ENCODE peak calls at places on chromosomes 3 and 15, in four cellular contexts. H, K, G and Y are unnamed samples.

GRCh38 chr3:191397771-191398170 is 63.2 kb upstream of the PYDC2 start:
- DNase-seq in G (no peak), H (peak; percentile 68), K (no peak), Y (peak; percentile 12)

GRCh38 chr15:84863480-84864428 is 20.7 kb upstream of the SLC28A1 start:
- DNase-seq in G (no peak), H (no peak), K (no peak), Y (no peak)

GRCh38 chr15:39248204-39248603 is 332.7 kb upstream of the THBS1 start:
- DNase-seq in H (peak; percentile 51), G (no peak), K (no peak), Y (no peak)

GRCh38 chr3:184914628-184915027 is 102.7 kb downstream of the VPS8 start:
- DNase-seq in K (no peak), G (no peak), H (peak; percentile 47), Y (peak; percentile 1)

GRCh38 chr15:66078929-66079275 is 174.6 kb downstream of the MEGF11 start:
- DNase-seq in K (no peak), G (no peak), H (no peak), Y (no peak)

GRCh38 chr3:34955684-34956083 is 683.6 kb upstream of the ARPP21 start:
- DNase-seq in K (no peak), H (no peak), G (no peak), Y (no peak)

GRCh38 chr3:145518639-145519038 is 642.3 kb downstream of the PLOD2 start:
- DNase-seq in G (no peak), K (no peak), H (no peak), Y (no peak)

GRCh38 chr3:130459944-130460343 is 57.0 kb upstream of the COL6A6 start:
- DNase-seq in G (no peak), K (no peak), H (no peak), Y (no peak)

GRCh38 chr3:46372492-46373359 is 2.0 kb downstream of the CCR5 start:
- DNase-seq in H (peak; percentile 9), K (no peak), G (no peak), Y (no peak)

GRCh38 chr3:114451051-114451451 is 157.2 kb downstream of the TIGIT start:
- DNase-seq in K (no peak), H (no peak), G (no peak), Y (no peak)

GRCh38 chr15:48624700-48625099 is 20.8 kb downstream of the FBN1 start:
- DNase-seq in H (no peak), K (no peak), G (no peak), Y (no peak)

GRCh38 chr3:23183731-23184130 is 19.4 kb upstream of the UBE2E2 start:
- DNase-seq in K (no peak), G (peak; percentile 67), H (peak; percentile 45), Y (no peak)

GRCh38 chr3:139691619-139692018 is 13.8 kb upstream of the NMNAT3 start:
- DNase-seq in K (no peak), G (no peak), H (no peak), Y (no peak)

GRCh38 chr3:100761211-100761921 is 52.1 kb downstream of the TFG start:
- DNase-seq in G (peak; percentile 7), K (no peak), H (no peak), Y (no peak)

GRCh38 chr3:117398166-117398954 is 688.8 kb downstream of the TUSC7 start:
- DNase-seq in H (no peak), G (no peak), K (no peak), Y (no peak)

DNA sequence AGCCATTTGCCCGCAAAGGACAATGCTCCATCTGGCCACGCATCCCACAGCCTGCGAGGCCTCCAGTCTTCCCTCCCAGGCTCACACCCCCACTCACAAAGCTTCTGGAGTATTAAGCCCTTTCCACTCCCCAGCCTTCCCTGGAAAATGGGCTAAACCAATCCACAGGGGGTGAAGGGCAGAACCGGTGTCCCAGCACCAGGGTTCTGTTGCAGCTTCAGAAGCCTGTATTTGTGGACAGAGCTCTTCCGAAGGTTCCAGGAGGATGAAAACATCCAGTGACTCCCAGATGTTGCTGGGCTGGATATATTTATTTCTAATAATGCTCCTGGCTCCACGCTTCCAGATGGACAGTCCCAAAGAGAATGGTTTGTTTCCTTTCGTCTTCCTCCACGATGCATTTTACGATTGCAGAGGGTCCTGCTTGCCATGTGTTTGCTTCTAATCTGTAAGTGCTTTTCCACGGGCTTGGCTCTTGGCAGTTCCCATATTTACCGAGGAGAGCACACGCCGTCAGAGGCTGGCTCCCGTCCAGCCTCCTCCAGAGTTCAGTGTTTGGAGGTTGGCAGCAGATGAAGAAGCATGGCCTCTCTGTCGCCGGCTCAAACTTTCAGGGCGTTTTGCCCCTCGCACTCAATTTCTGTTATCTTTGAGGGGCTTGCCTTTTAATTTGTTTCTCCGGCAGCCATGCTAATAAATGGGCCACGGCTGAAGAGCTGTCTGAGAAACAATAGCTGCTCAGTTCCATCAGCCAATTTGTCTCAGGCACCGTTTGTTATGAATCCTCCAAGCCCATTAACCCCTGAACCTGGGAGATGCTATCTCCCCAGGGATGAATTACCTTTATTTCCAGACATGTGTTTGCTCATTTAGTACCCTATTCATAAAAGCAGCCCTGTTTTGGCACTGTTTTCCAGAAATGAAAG is 367.9 kb upstream of the PROK2 start:
- DNase-seq in H (peak; percentile 43), G (peak; percentile 87), K (peak; percentile 72), Y (peak; percentile 86)
- H3K4me3 ChIP-seq in H (peak overlapping the region; percentile 49), G (no peak overlapping the region), K (peak overlapping the region; percentile 38), Y (peak overlapping the region; percentile 30)

DNA sequence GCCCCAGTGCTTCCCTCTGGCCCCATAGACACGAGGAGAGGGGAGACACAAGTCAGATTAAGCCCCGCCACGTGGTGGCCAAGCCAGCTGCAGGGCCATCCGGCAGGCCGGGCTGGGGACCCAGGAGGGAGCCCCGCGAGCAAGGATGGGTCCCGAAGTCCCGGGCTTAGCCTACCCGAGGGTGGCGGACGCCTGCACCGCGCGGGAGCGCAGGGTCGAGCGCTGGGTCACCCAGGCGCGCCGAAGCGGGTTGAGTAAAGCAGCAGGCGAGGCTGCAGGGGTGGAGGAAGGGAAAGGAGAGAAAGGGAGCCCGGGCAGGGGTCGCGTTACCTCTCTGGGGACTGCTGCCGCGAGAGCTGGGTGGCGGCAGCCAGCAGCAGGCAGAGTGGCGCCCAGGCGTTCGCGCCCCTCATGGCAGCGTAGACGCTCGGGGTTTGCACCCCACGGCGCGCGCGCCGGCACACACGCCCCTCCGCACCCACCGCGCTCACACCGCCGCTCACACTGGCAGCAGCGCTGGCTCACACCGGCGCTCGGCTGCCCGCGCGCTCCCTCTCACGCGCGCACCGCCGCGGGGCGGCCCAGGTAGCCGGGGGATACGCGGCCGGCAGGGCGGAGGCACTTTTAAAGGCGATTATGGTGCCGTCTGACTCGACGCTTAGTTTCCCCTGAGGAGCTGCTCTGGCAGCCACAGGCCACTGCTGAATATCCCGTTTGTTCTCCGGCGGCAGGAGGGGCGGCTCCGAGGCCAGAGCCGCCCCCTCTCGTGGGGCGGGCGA is at the start of gene PCOLCE2:
- DNase-seq in K (no peak), H (no peak), G (no peak), Y (no peak)
- H3K4me3 ChIP-seq in K (peak within 1 kb of the TSS; percentile 55), H (peak within 1 kb of the TSS; percentile 65), G (no peak within 1 kb of the TSS), Y (peak within 1 kb of the TSS; percentile 64)

DNA sequence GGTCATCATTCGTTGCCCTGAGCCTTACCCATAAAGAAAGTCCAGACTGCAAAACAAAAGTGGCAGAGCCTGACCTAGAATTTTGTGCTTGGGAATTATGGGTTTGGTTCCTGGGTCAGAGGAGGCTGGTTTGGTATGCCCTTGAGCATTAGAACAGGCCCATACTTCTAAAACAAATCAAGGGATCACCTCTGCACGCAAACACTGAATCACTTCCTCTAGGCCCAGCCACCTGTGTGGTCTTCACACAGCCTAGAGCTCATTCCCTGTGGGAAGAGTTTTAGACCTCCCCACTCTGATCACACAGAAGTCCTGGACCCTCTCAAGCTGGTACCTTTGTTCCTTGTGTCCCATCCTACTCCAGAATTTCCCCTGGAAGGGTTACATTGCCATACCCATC is 59.4 kb downstream of the B3GNT5 start:
- DNase-seq in K (no peak), H (no peak), G (no peak), Y (no peak)
- H3K4me3 ChIP-seq in K (no peak overlapping the region), H (no peak overlapping the region), G (no peak overlapping the region), Y (no peak overlapping the region)

GRCh38 chr15:28887344-28888174 is 1.8 kb downstream of the APBA2 start:
- DNase-seq in G (no peak), H (no peak), K (no peak), Y (no peak)
- H3K4me3 ChIP-seq in G (no peak overlapping the region), H (no peak overlapping the region), K (no peak overlapping the region), Y (peak overlapping the region; percentile 72)

GRCh38 chr15:75454471-75455418 is 3.3 kb upstream of the SIN3A start:
- DNase-seq in K (peak; percentile 61), H (peak; percentile 7), G (no peak), Y (no peak)

GRCh38 chr15:75455424-75455981 is 4.0 kb upstream of the SIN3A start:
- DNase-seq in H (peak; percentile 68), G (peak; percentile 96), K (peak; percentile 90), Y (no peak)

GRCh38 chr15:75453703-75454470 is 2.4 kb upstream of the SIN3A start:
- DNase-seq in H (peak; percentile 99), G (peak; percentile 99), K (peak; percentile 97), Y (peak; percentile 99)

GRCh38 chr15:75456710-75457109 is 5.2 kb upstream of the SIN3A start:
- DNase-seq in G (peak; percentile 14), H (no peak), K (no peak), Y (no peak)

GRCh38 chr15:75455982-75456531 is 4.6 kb upstream of the SIN3A start:
- DNase-seq in G (peak; percentile 69), K (no peak), H (peak; percentile 46), Y (no peak)
- H3K4me3 ChIP-seq in G (peak overlapping the region; percentile 75), K (peak overlapping the region; percentile 94), H (peak overlapping the region; percentile 87), Y (peak overlapping the region; percentile 94)

GRCh38 chr3:102668247-102668646 is 233.4 kb downstream of the ZPLD1 start:
- DNase-seq in H (no peak), K (no peak), G (no peak), Y (no peak)

GRCh38 chr3:102674284-102674683 is 239.5 kb downstream of the ZPLD1 start:
- DNase-seq in K (no peak), H (no peak), G (no peak), Y (no peak)

GRCh38 chr3:102676424-102676823 is 241.6 kb downstream of the ZPLD1 start:
- DNase-seq in H (no peak), G (no peak), K (no peak), Y (no peak)

GRCh38 chr3:102671005-102671404 is 236.2 kb downstream of the ZPLD1 start:
- DNase-seq in K (no peak), G (no peak), H (no peak), Y (no peak)

DNA sequence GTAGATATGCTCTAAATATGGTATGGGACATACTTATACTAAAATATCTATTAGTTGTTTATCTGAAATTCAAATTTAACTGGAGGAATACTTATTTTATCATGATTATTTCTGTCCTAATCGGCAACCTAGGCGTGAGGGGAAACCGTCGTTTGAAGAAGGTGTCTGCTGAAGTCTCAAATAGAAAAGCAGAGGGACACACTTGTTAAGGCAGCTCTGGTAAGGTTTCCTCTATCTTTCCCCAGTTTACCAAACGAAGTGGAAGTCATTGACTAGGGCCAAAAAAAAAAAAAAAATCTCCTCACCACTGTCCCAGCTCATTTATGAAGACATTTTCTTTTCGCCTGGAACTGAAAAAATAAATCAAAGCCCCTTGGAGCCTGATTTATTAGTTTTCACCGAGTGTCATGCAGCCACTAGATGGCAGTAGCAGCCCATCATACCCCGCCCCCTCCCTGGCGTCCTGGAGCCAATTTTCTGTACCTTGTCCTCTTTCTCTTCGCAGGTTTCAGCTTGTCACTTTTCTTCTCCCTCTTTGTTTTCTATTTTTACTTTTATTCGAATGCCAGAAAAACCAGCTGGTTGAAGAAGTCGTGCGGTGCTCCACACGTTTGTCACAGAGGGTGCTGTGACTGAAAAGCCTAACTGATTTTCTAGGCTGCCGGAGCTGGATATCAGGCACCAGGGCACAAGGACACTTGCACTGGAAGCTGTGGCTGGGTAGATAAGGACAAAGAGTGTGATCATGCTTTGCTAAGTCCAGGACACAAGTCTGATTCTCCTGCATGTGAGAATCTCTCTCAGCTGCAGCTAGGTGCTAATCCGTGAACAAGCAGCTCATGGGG is 238.7 kb downstream of the ZPLD1 start:
- DNase-seq in K (peak; percentile 62), H (peak; percentile 22), G (peak; percentile 69), Y (no peak)
- H3K4me3 ChIP-seq in K (no peak overlapping the region), H (no peak overlapping the region), G (no peak overlapping the region), Y (peak overlapping the region; percentile 14)